ENCODE peak calls at places on chromosomes 1 and 21, in five cellular contexts. U, G, I, J and E are unnamed samples.

GRCh38 chr1:36738245-36738644 is 255.5 kb upstream of the CSF3R start:
- DNase-seq in U (no peak), G (no peak), I (no peak), J (no peak), E (no peak)

GRCh38 chr1:38135621-38136414 is 89.2 kb upstream of the POU3F1 start:
- DNase-seq in U (no peak), G (no peak), I (peak; percentile 39), J (no peak), E (no peak)

GRCh38 chr1:86239490-86239889 is 82.9 kb upstream of the COL24A1 start:
- DNase-seq in U (no peak), G (no peak), I (no peak), J (no peak), E (no peak)

GRCh38 chr1:104463126-104463697 is 713.5 kb downstream of the AMY1C start:
- DNase-seq in U (no peak), G (no peak), I (no peak), J (no peak), E (no peak)

GRCh38 chr21:44706706-44707615 is 4.4 kb downstream of the TSPEAR start:
- DNase-seq in U (no peak), G (peak; percentile 52), I (no peak), J (no peak), E (no peak)

GRCh38 chr1:212401838-212402582 is 12.7 kb downstream of the PACC1 start:
- DNase-seq in U (no peak), G (no peak), I (no peak), J (no peak), E (peak; percentile 68)

GRCh38 chr1:185200889-185201288 is 43.9 kb downstream of the SWT1 start:
- DNase-seq in U (no peak), G (peak; percentile 57), I (no peak), J (no peak), E (no peak)

GRCh38 chr1:199083680-199084079 is 444.8 kb downstream of the PTPRC start:
- DNase-seq in U (no peak), G (no peak), I (no peak), J (no peak), E (no peak)

GRCh38 chr1:117615474-117615873 is 9.6 kb downstream of the TENT5C start:
- DNase-seq in U (no peak), G (no peak), I (no peak), J (peak; percentile 17), E (no peak)

GRCh38 chr1:107821340-107821739 is 143.6 kb downstream of the VAV3 start:
- DNase-seq in U (no peak), G (no peak), I (no peak), J (no peak), E (no peak)

GRCh38 chr21:36966846-36967657 is 583 bp upstream of the HLCS start:
- DNase-seq in U (no peak), G (no peak), I (no peak), J (no peak), E (peak; percentile 16)

GRCh38 chr1:150507912-150508864 is at the start of gene ECM1:
- DNase-seq in U (peak; percentile 59), G (no peak), I (no peak), J (no peak), E (peak; percentile 81)

GRCh38 chr1:161180643-161181042 is 3.3 kb upstream of the B4GALT3 start:
- DNase-seq in U (no peak), G (peak; percentile 63), I (no peak), J (no peak), E (peak; percentile 59)
- TF ChIP-seq CTCF in U (peak; percentile 7), G (peak; percentile 67), I (no peak), J (peak; percentile 70), E (peak; percentile 56)

DNA sequence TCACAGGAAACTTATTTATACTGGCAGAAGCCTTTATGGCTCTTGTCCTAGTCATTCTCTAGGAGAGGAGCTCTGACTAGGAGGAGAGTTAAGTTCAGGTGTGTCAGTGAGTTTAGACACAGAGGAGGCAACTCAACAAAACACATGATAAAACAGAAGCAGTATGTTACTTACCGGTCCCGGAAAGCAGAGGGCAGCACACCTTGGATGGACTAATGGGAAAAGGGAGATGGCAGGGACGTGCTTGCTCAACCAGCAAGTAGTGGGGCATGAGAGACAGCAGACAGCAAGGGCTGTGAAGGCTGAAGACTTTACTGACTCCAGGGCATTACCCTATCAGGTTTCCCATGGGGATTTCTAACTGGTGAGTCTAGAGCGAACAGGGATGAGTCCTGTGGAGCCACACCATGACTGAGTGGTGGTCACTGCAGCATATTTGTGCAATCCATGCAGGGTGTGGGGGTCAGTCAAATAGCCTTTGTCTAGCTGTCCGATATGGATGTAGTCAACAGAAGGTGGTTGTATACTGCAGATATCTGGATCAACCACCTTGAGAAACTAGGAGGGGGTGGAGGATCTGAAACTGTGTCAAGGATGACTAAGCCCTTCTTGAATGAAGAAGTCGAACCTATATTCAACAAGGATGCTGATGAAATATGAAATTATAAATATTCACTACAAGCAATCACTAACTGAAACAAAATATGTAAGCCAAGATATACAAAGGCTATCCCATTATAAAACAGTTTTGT is 596.3 kb upstream of the CHRM3 start:
- DNase-seq in U (no peak), G (peak; percentile 51), I (no peak), J (no peak), E (no peak)
- TF ChIP-seq CTCF in U (no peak), G (peak; percentile 73), I (no peak), J (no peak), E (no peak)

DNA sequence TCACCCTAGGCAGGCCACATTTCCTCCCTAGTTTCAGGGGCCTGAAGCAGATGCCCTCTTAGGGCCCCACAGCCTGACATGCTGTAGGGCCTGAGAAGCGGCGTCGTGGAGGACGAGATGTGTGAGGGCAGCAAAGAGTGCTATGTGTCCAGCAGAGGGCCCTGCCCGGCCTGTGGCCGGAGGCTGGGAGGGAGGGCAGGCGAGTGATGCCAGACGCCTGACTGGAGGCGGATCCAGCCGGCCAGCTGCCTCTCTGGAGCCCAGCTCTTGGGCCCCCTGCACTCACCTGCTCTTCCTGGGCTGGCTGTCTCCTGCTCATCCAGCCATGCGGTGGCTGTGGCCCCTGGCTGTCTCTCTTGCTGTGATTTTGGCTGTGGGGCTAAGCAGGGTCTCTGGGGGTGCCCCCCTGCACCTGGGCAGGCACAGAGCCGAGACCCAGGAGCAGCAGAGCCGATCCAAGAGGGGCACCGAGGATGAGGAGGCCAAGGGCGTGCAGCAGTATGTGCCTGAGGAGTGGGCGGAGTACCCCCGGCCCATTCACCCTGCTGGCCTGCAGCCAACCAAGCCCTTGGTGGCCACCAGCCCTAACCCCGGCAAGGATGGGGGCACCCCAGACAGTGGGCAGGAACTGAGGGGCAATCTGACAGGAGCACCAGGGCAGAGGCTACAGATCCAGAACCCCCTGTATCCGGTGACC is at the start of gene GPR37L1:
- DNase-seq in U (peak; percentile 50), G (peak; percentile 90), I (peak; percentile 75), J (no peak), E (peak; percentile 30)
- TF ChIP-seq CTCF in U (peak; percentile 35), G (peak; percentile 83), I (peak; percentile 59), J (no peak), E (peak; percentile 30)

DNA sequence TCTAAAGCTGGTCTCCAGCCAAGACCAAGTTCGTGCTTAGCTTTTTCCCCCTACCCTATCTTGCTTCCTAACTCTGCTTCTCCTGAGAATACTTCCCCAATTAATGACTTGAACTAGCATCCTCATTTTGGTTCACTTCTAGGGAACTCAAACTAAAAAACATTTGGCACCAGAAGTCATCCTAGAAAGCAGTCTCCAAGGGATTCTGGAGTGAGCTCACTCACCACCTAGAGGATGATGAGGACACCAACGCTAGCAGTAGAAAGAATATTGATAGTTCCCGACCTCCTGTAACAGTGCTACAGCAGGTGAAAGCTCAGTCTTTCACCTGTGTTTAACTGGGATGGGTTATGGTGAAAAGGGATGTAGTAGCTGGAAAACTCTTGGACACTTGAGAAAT is 4.7 kb upstream of the PSMB2 start:
- DNase-seq in U (no peak), G (peak; percentile 60), I (no peak), J (no peak), E (peak; percentile 17)
- TF ChIP-seq CTCF in U (no peak), G (peak; percentile 46), I (no peak), J (no peak), E (no peak)